ENCODE peak calls at places on chromosome 10, in four cellular contexts. E is GM12878, H is HepG2, U is K562. T is an unnamed sample.

GRCh38 chr10:113399051-113399450 is 153.8 kb upstream of the HABP2 start:
- DNase-seq in H (no peak), E (no peak), U (no peak), T (no peak)

GRCh38 chr10:12559578-12560178 is 210.3 kb downstream of the CAMK1D start:
- DNase-seq in H (no peak), E (no peak), U (no peak), T (no peak)

GRCh38 chr10:8238989-8239388 is 184.5 kb downstream of the GATA3 start:
- DNase-seq in E (no peak), U (no peak), H (no peak), T (no peak)

GRCh38 chr10:119022846-119023552 is 6.5 kb upstream of the NANOS1 start:
- DNase-seq in E (no peak), U (no peak), H (no peak), T (peak; percentile 44)

GRCh38 chr10:86960003-86960862 is 1.8 kb downstream of the SNCG start:
- DNase-seq in H (peak; percentile 68), E (peak; percentile 35), U (peak; percentile 85), T (no peak)

GRCh38 chr10:60206735-60207134 is 182.9 kb downstream of the ANK3 start:
- DNase-seq in E (no peak), H (no peak), U (no peak), T (no peak)

GRCh38 chr10:62011558-62011957 is 110.1 kb downstream of the ARID5B start:
- DNase-seq in U (no peak), E (no peak), H (no peak), T (no peak)

GRCh38 chr10:83983578-83984255 is 155.6 kb upstream of the GHITM start:
- DNase-seq in E (no peak), U (peak; percentile 28), H (peak; percentile 15), T (no peak)

GRCh38 chr10:46527241-46527811 is 29.1 kb downstream of the GPRIN2 start:
- DNase-seq in E (no peak), U (no peak), H (no peak), T (no peak)

GRCh38 chr10:118800920-118801319 is 46.1 kb upstream of the CACUL1 start:
- DNase-seq in U (peak; percentile 18), E (no peak), H (peak; percentile 10), T (no peak)

GRCh38 chr10:103833731-103834365 is 21.5 kb downstream of the SH3PXD2A start:
- DNase-seq in E (no peak), H (peak; percentile 88), U (peak; percentile 14), T (no peak)

GRCh38 chr10:75042292-75042974 is 69.0 kb upstream of the SAMD8 start:
- DNase-seq in H (no peak), E (no peak), U (no peak), T (no peak)

GRCh38 chr10:85642421-85643170 is 724.0 kb downstream of the GRID1 start:
- DNase-seq in U (no peak), E (no peak), H (peak; percentile 65), T (no peak)

GRCh38 chr10:62817763-62818425 is 1.7 kb upstream of the EGR2 start:
- DNase-seq in H (peak; percentile 54), U (peak; percentile 84), E (no peak), T (no peak)

GRCh38 chr10:94238006-94238617 is 124.6 kb downstream of the NOC3L start:
- DNase-seq in U (no peak), E (no peak), H (no peak), T (no peak)

GRCh38 chr10:128152741-128153583 is 26.7 kb upstream of the MKI67 start:
- DNase-seq in E (no peak), H (no peak), U (no peak), T (no peak)

GRCh38 chr10:125043824-125044658 is 102.1 kb downstream of the ZRANB1 start:
- DNase-seq in H (no peak), E (no peak), U (peak; percentile 0), T (no peak)

GRCh38 chr10:76113952-76114351 is 682.5 kb downstream of the LRMDA start:
- DNase-seq in H (peak; percentile 23), U (no peak), E (no peak), T (no peak)

GRCh38 chr10:61251089-61251488 is 202.1 kb downstream of the TMEM26 start:
- DNase-seq in H (no peak), U (no peak), E (no peak), T (no peak)

GRCh38 chr10:113291413-113291812 is 261.4 kb upstream of the HABP2 start:
- DNase-seq in H (no peak), U (no peak), E (no peak), T (no peak)

GRCh38 chr10:6056411-6057135 is 5.6 kb downstream of the IL2RA start:
- DNase-seq in U (no peak), H (no peak), E (no peak), T (no peak)

GRCh38 chr10:6023661-6024333 is 38.4 kb downstream of the IL2RA start:
- DNase-seq in U (no peak), H (no peak), E (no peak), T (no peak)

GRCh38 chr10:104288355-104288754 is 19.4 kb downstream of the GSTO2 start:
- DNase-seq in E (no peak), H (peak; percentile 97), U (no peak), T (no peak)

GRCh38 chr10:51706225-51706624 is 6.8 kb upstream of the CSTF2T start:
- DNase-seq in U (no peak), H (no peak), E (no peak), T (no peak)

GRCh38 chr10:117339569-117339968 is 35.7 kb downstream of the PDZD8 start:
- DNase-seq in H (no peak), U (no peak), E (no peak), T (no peak)

GRCh38 chr10:1539216-1539615 is 198.1 kb downstream of the ADARB2 start:
- DNase-seq in E (no peak), U (no peak), H (no peak), T (no peak)

GRCh38 chr10:14372616-14373015 is 41.9 kb upstream of the FRMD4A start:
- DNase-seq in E (no peak), H (no peak), U (no peak), T (no peak)

GRCh38 chr10:28382520-28383269 is 79.8 kb upstream of the MPP7 start:
- DNase-seq in E (no peak), H (no peak), U (no peak), T (no peak)

GRCh38 chr10:120480848-120481247 is 23.8 kb downstream of the PLPP4 start:
- DNase-seq in H (no peak), U (no peak), E (no peak), T (peak; percentile 24)

GRCh38 chr10:88810196-88810961 is 7.8 kb downstream of the LIPM start:
- DNase-seq in E (no peak), U (peak; percentile 5), H (peak; percentile 20), T (no peak)

DNA sequence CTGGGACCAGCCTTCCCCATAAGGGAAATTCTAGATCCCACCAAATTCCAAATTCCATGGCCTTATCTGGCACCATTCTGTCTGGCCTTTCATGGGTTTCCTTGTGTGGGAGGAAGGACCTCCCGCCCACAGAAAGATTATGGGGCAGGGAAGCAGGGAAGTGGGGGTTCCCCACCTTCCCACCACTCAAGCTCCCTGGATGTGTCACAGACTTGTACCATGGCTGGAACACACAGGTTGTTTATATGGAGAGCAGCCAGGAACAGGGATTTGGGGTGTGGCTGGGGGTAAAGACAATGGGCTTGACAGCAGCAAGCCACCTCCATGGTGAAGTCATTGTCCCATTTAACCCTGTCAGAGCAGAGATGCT is 18.3 kb downstream of the UNC5B start:
- DNase-seq in U (no peak), H (no peak), E (no peak), T (no peak)
- TF ChIP-seq BRCA1 in U (no peak), H (no peak), E (no peak), T (no peak)

GRCh38 chr10:24722131-24722675 is 1.5 kb downstream of the ARHGAP21 start:
- DNase-seq in U (no peak), E (no peak), H (no peak), T (no peak)

GRCh38 chr10:24721254-24722106 is 2.2 kb downstream of the ARHGAP21 start:
- DNase-seq in E (no peak), U (peak; percentile 28), H (no peak), T (no peak)

GRCh38 chr10:24723788-24724380 is at the start of gene ARHGAP21:
- DNase-seq in U (peak; percentile 73), H (no peak), E (no peak), T (peak; percentile 78)

GRCh38 chr10:24723386-24723787 is 300 bp downstream of the ARHGAP21 start:
- DNase-seq in E (no peak), H (no peak), U (no peak), T (no peak)

GRCh38 chr10:24722676-24723385 is 856 bp downstream of the ARHGAP21 start:
- DNase-seq in H (peak; percentile 41), U (peak; percentile 55), E (no peak), T (no peak)
- TF ChIP-seq GABPA in H (peak; percentile 14), U (no peak), E (no peak), T (no peak)

DNA sequence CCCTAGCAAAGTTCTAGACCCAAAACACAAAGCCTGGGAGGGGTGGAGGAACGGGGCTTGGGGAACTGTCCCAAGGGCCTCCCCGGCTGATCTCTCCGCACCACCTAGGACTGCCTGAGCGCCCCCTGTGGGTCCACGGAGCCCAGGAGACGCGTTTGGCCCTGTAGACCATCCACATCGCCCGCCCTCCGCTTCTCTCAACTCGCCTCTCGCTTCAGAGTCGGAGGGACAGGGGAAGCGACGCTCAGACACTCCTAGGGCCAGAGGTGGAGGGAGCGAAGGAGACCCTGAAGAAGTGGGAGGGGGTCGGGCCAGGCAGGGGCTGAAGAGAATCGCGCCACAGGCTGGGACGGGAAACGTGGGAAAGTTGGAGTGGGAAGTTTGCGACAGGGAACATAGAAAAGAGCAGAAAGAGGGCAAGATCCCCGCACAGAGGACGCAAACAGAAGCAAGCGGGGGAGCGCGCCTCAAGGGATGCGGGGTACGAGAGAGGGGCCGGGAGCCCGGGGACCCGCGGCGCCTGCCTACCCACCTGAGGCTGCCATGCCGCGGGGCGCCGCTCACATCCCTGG is 378 bp downstream of the PIK3AP1 start:
- DNase-seq in H (peak; percentile 16), U (peak; percentile 41), E (no peak), T (peak; percentile 83)
- TF ChIP-seq BRCA1 in H (no peak), U (no peak), E (no peak), T (no peak)

GRCh38 chr10:95434583-95434982 is 126.6 kb downstream of the SORBS1 start:
- DNase-seq in U (no peak), H (no peak), E (no peak), T (no peak)

GRCh38 chr10:95437669-95438068 is 123.5 kb downstream of the SORBS1 start:
- DNase-seq in H (no peak), E (no peak), U (no peak), T (no peak)

GRCh38 chr10:95431900-95432342 is 129.2 kb downstream of the SORBS1 start:
- DNase-seq in E (peak; percentile 66), U (no peak), H (no peak), T (no peak)

GRCh38 chr10:95438781-95439180 is 122.4 kb downstream of the SORBS1 start:
- DNase-seq in E (no peak), H (no peak), U (no peak), T (no peak)

GRCh38 chr10:95435548-95436279 is 125.5 kb downstream of the SORBS1 start:
- DNase-seq in E (no peak), H (no peak), U (no peak), T (no peak)
- TF ChIP-seq GABPA in E (no peak), H (no peak), U (no peak), T (no peak)